ENCODE peak calls at places on chromosomes 6 and 20, in eight cellular contexts. One of them, this sample, is unnamed.

GRCh38 chr6:97669191-97669651 is 386.2 kb upstream of the MMS22L start:
- DNase-seq in fibroblast of the aortic adventitia: peak; percentile 2
- DNase-seq in CD8-positive, alpha-beta T cell: no peak
- DNase-seq in nucleus accumbens: peak; percentile 62
- DNase-seq in astrocyte: peak; percentile 52
- DNase-seq in NCI-H774: peak; percentile 36
- DNase-seq in hippocampal formation: peak; percentile 65
- DNase-seq in stomach: no peak
- DNase-seq in this sample: peak; percentile 28

GRCh38 chr6:72825265-72825918 is 203.5 kb downstream of the KCNQ5 start:
- DNase-seq in fibroblast of the aortic adventitia: peak; percentile 34
- DNase-seq in NCI-H774: no peak
- DNase-seq in CD8-positive, alpha-beta T cell: no peak
- DNase-seq in astrocyte: peak; percentile 60
- DNase-seq in nucleus accumbens: no peak
- DNase-seq in stomach: no peak
- DNase-seq in hippocampal formation: no peak
- DNase-seq in this sample: peak; percentile 94

GRCh38 chr6:57307850-57308249 is 9.6 kb upstream of the PRIM2 start:
- DNase-seq in CD8-positive, alpha-beta T cell: no peak
- DNase-seq in astrocyte: peak; percentile 34
- DNase-seq in fibroblast of the aortic adventitia: no peak
- DNase-seq in nucleus accumbens: no peak
- DNase-seq in hippocampal formation: no peak
- DNase-seq in stomach: no peak
- DNase-seq in NCI-H774: no peak
- DNase-seq in this sample: no peak

GRCh38 chr20:57526067-57526884 is 1.3 kb upstream of the CTCFL start:
- DNase-seq in astrocyte: no peak
- DNase-seq in fibroblast of the aortic adventitia: no peak
- DNase-seq in nucleus accumbens: no peak
- DNase-seq in NCI-H774: no peak
- DNase-seq in hippocampal formation: no peak
- DNase-seq in CD8-positive, alpha-beta T cell: no peak
- DNase-seq in stomach: no peak
- DNase-seq in this sample: no peak

GRCh38 chr6:165487347-165487746 is 175.7 kb downstream of the PDE10A start:
- DNase-seq in NCI-H774: no peak
- DNase-seq in stomach: no peak
- DNase-seq in CD8-positive, alpha-beta T cell: no peak
- DNase-seq in astrocyte: no peak
- DNase-seq in fibroblast of the aortic adventitia: peak; percentile 57
- DNase-seq in nucleus accumbens: no peak
- DNase-seq in hippocampal formation: no peak
- DNase-seq in this sample: no peak

GRCh38 chr6:46491201-46491788 is at the start of gene RCAN2:
- DNase-seq in nucleus accumbens: peak; percentile 47
- DNase-seq in hippocampal formation: peak; percentile 75
- DNase-seq in astrocyte: no peak
- DNase-seq in CD8-positive, alpha-beta T cell: no peak
- DNase-seq in fibroblast of the aortic adventitia: peak; percentile 15
- DNase-seq in stomach: peak; percentile 59
- DNase-seq in NCI-H774: peak; percentile 80
- DNase-seq in this sample: peak; percentile 57

GRCh38 chr20:25319241-25320034 is 71.2 kb downstream of the ABHD12 start:
- DNase-seq in astrocyte: no peak
- DNase-seq in fibroblast of the aortic adventitia: no peak
- DNase-seq in NCI-H774: peak; percentile 40
- DNase-seq in CD8-positive, alpha-beta T cell: no peak
- DNase-seq in stomach: peak; percentile 22
- DNase-seq in nucleus accumbens: no peak
- DNase-seq in hippocampal formation: no peak
- DNase-seq in this sample: no peak

GRCh38 chr6:40822619-40823018 is 216.4 kb downstream of the UNC5CL start:
- DNase-seq in astrocyte: no peak
- DNase-seq in nucleus accumbens: no peak
- DNase-seq in NCI-H774: no peak
- DNase-seq in stomach: no peak
- DNase-seq in fibroblast of the aortic adventitia: no peak
- DNase-seq in CD8-positive, alpha-beta T cell: no peak
- DNase-seq in hippocampal formation: no peak
- DNase-seq in this sample: peak; percentile 29

GRCh38 chr20:20327756-20328155 is 40.1 kb upstream of the INSM1 start:
- DNase-seq in astrocyte: no peak
- DNase-seq in CD8-positive, alpha-beta T cell: no peak
- DNase-seq in hippocampal formation: no peak
- DNase-seq in stomach: no peak
- DNase-seq in fibroblast of the aortic adventitia: no peak
- DNase-seq in NCI-H774: no peak
- DNase-seq in nucleus accumbens: no peak
- DNase-seq in this sample: peak; percentile 83

GRCh38 chr6:155364844-155365437 is 50.7 kb upstream of the TFB1M start:
- DNase-seq in CD8-positive, alpha-beta T cell: no peak
- DNase-seq in stomach: no peak
- DNase-seq in nucleus accumbens: no peak
- DNase-seq in fibroblast of the aortic adventitia: no peak
- DNase-seq in NCI-H774: no peak
- DNase-seq in hippocampal formation: no peak
- DNase-seq in astrocyte: no peak
- DNase-seq in this sample: no peak

This sample was measured in M059J.